ENCODE peak calls at places on chromosome 5, in seven cellular contexts. One of them, this sample, is unnamed.

GRCh38 chr5:109694451-109694891 is 4.7 kb downstream of the MAN2A1 start:
- DNase-seq in mammary epithelial cell: peak
- DNase-seq in GM03348: no peak
- DNase-seq in HFF-Myc: no peak
- DNase-seq in neural crest cell: no peak
- DNase-seq in globus pallidus: no peak
- DNase-seq in HS-5: no peak
- DNase-seq in this sample: no peak

GRCh38 chr5:111310713-111311620 is 86.8 kb downstream of the CAMK4 start:
- DNase-seq in neural crest cell: no peak
- DNase-seq in HS-5: no peak
- DNase-seq in GM03348: no peak
- DNase-seq in mammary epithelial cell: no peak
- DNase-seq in HFF-Myc: no peak
- DNase-seq in globus pallidus: no peak
- DNase-seq in this sample: no peak

GRCh38 chr5:120509056-120509455 is 45.0 kb downstream of the PRR16 start:
- DNase-seq in HS-5: no peak
- DNase-seq in mammary epithelial cell: no peak
- DNase-seq in GM03348: peak
- DNase-seq in neural crest cell: no peak
- DNase-seq in globus pallidus: no peak
- DNase-seq in HFF-Myc: peak
- DNase-seq in this sample: no peak

GRCh38 chr5:98360548-98360947 is 412.9 kb upstream of the RGMB start:
- DNase-seq in HFF-Myc: no peak
- DNase-seq in neural crest cell: no peak
- DNase-seq in globus pallidus: no peak
- DNase-seq in GM03348: no peak
- DNase-seq in HS-5: no peak
- DNase-seq in mammary epithelial cell: no peak
- DNase-seq in this sample: no peak

GRCh38 chr5:157624144-157624543 is 28.1 kb downstream of the SOX30 start:
- DNase-seq in globus pallidus: no peak
- DNase-seq in GM03348: no peak
- DNase-seq in neural crest cell: no peak
- DNase-seq in HFF-Myc: no peak
- DNase-seq in mammary epithelial cell: no peak
- DNase-seq in HS-5: no peak
- DNase-seq in this sample: no peak

GRCh38 chr5:167244583-167244982 is 1046.9 kb upstream of the WWC1 start:
- DNase-seq in globus pallidus: no peak
- DNase-seq in HFF-Myc: no peak
- DNase-seq in HS-5: no peak
- DNase-seq in neural crest cell: peak
- DNase-seq in mammary epithelial cell: no peak
- DNase-seq in GM03348: no peak
- DNase-seq in this sample: no peak

GRCh38 chr5:163696270-163696887 is 191.0 kb downstream of the MAT2B start:
- DNase-seq in HS-5: peak
- DNase-seq in GM03348: peak
- DNase-seq in neural crest cell: peak
- DNase-seq in mammary epithelial cell: peak
- DNase-seq in globus pallidus: peak
- DNase-seq in HFF-Myc: peak
- DNase-seq in this sample: no peak

GRCh38 chr5:77638204-77638762 is at the start of gene OTP:
- DNase-seq in HFF-Myc: no peak
- DNase-seq in neural crest cell: no peak
- DNase-seq in globus pallidus: no peak
- DNase-seq in HS-5: no peak
- DNase-seq in mammary epithelial cell: no peak
- DNase-seq in GM03348: no peak
- DNase-seq in this sample: no peak

GRCh38 chr5:173412566-173412965 is 84.4 kb upstream of the STC2 start:
- DNase-seq in neural crest cell: no peak
- DNase-seq in globus pallidus: no peak
- DNase-seq in GM03348: no peak
- DNase-seq in HFF-Myc: no peak
- DNase-seq in HS-5: no peak
- DNase-seq in mammary epithelial cell: no peak
- DNase-seq in this sample: no peak

GRCh38 chr5:93430673-93431192 is 150.3 kb downstream of the NR2F1-AS1 start:
- DNase-seq in globus pallidus: no peak
- DNase-seq in HFF-Myc: no peak
- DNase-seq in mammary epithelial cell: no peak
- DNase-seq in HS-5: no peak
- DNase-seq in neural crest cell: no peak
- DNase-seq in GM03348: no peak
- DNase-seq in this sample: no peak

GRCh38 chr5:169122951-169123350 is 178.0 kb downstream of the SLIT3 start:
- DNase-seq in neural crest cell: no peak
- DNase-seq in HFF-Myc: no peak
- DNase-seq in HS-5: no peak
- DNase-seq in GM03348: no peak
- DNase-seq in mammary epithelial cell: peak
- DNase-seq in globus pallidus: no peak
- DNase-seq in this sample: no peak

GRCh38 chr5:76953551-76954382 is 922 bp downstream of the CRHBP start:
- DNase-seq in globus pallidus: no peak
- DNase-seq in mammary epithelial cell: peak
- DNase-seq in HS-5: no peak
- DNase-seq in HFF-Myc: no peak
- DNase-seq in GM03348: no peak
- DNase-seq in neural crest cell: peak
- DNase-seq in this sample: no peak

GRCh38 chr5:18732556-18733479 is 1098.6 kb downstream of the TAF11L14 start:
- DNase-seq in mammary epithelial cell: no peak
- DNase-seq in HFF-Myc: no peak
- DNase-seq in HS-5: no peak
- DNase-seq in globus pallidus: no peak
- DNase-seq in GM03348: no peak
- DNase-seq in neural crest cell: no peak
- DNase-seq in this sample: no peak

This sample was measured in ascending aorta.